ENCODE peak calls at places on chromosomes 5 and 9, in eight cellular contexts. K, P, Z, T, U, S, X and I are unnamed samples.

GRCh38 chr5:1666812-1667588 is 132.6 kb downstream of the MRPL36 start:
- DNase-seq in T (peak; percentile 49), S (peak; percentile 37), U (peak; percentile 76), P (no peak), Z (no peak), X (peak; percentile 97), K (no peak), I (peak; percentile 54)

GRCh38 chr5:147303976-147304375 is 69.2 kb downstream of the STK32A start:
- DNase-seq in P (no peak), T (no peak), X (no peak), S (no peak), U (peak; percentile 33), Z (no peak), K (no peak), I (no peak)

GRCh38 chr5:181170996-181171395 is 23.6 kb downstream of the OR2V2 start:
- DNase-seq in U (no peak), T (no peak), Z (no peak), P (no peak), S (no peak), X (no peak), K (no peak), I (no peak)

GRCh38 chr5:151427258-151427657 is 20.1 kb upstream of the SLC36A1 start:
- DNase-seq in Z (no peak), K (no peak), P (no peak), X (no peak), U (no peak), S (no peak), T (no peak), I (no peak)

GRCh38 chr9:128414461-128414860 is 6.2 kb upstream of the CERCAM start:
- DNase-seq in U (no peak), P (no peak), T (no peak), Z (no peak), S (no peak), K (no peak), X (no peak), I (no peak)

GRCh38 chr9:28661853-28662252 is 1088.6 kb upstream of the C9orf72 start:
- DNase-seq in T (no peak), S (no peak), U (no peak), Z (no peak), X (no peak), K (no peak), P (no peak), I (no peak)

GRCh38 chr9:131676431-131676972 is 63.4 kb downstream of the RAPGEF1 start:
- DNase-seq in X (no peak), S (peak; percentile 54), U (no peak), K (peak; percentile 80), T (no peak), P (no peak), Z (peak; percentile 73), I (no peak)

GRCh38 chr9:124267271-124267807 is 9.6 kb downstream of the NEK6 start:
- DNase-seq in U (no peak), X (no peak), Z (no peak), S (peak; percentile 73), T (peak; percentile 65), P (no peak), K (no peak), I (peak; percentile 70)

GRCh38 chr9:278651-279050 is 64.0 kb downstream of the DOCK8 start:
- DNase-seq in K (no peak), X (no peak), U (no peak), T (no peak), P (no peak), Z (no peak), S (peak; percentile 35), I (no peak)

GRCh38 chr9:91416086-91416712 is 7.4 kb downstream of the NFIL3 start:
- DNase-seq in T (no peak), Z (no peak), U (peak; percentile 32), P (no peak), S (no peak), X (no peak), K (no peak), I (no peak)

GRCh38 chr5:140073296-140073695 is 30.2 kb upstream of the NRG2 start:
- DNase-seq in Z (peak; percentile 35), K (peak; percentile 15), T (no peak), X (no peak), U (no peak), P (no peak), S (no peak), I (no peak)

GRCh38 chr5:135332519-135333150 is 66.4 kb downstream of the MACROH2A1 start:
- DNase-seq in S (no peak), T (no peak), P (no peak), U (peak; percentile 81), K (peak; percentile 52), X (peak; percentile 84), Z (peak; percentile 78), I (no peak)

GRCh38 chr9:16458696-16459420 is 411.6 kb downstream of the BNC2 start:
- DNase-seq in S (no peak), Z (no peak), U (no peak), K (no peak), T (no peak), X (no peak), P (no peak), I (no peak)

GRCh38 chr5:158569534-158569933 is 530.2 kb downstream of the EBF1 start:
- DNase-seq in U (no peak), P (no peak), S (no peak), T (no peak), Z (no peak), X (peak; percentile 62), K (no peak), I (no peak)

GRCh38 chr5:74237746-74238145 is 402.8 kb downstream of the ENC1 start:
- DNase-seq in X (no peak), S (no peak), T (no peak), K (no peak), P (no peak), U (no peak), Z (no peak), I (no peak)

GRCh38 chr5:127870914-127871313 is 167.7 kb downstream of the CCDC192 start:
- DNase-seq in S (peak; percentile 56), U (peak; percentile 16), X (no peak), Z (peak; percentile 59), T (peak; percentile 46), P (no peak), K (no peak), I (peak; percentile 64)

GRCh38 chr9:6007770-6008168 is 7.7 kb downstream of the RANBP6 start:
- DNase-seq in Z (peak; percentile 85), U (peak; percentile 75), T (peak; percentile 91), P (peak; percentile 50), K (peak; percentile 57), S (peak; percentile 86), X (peak; percentile 76), I (peak; percentile 90)

GRCh38 chr5:148623741-148624140 is 30.6 kb downstream of the HTR4 start:
- DNase-seq in T (no peak), U (no peak), P (no peak), S (no peak), K (no peak), X (no peak), Z (no peak), I (no peak)

GRCh38 chr5:157308826-157309465 is 43.0 kb downstream of the CYFIP2 start:
- DNase-seq in K (no peak), X (no peak), Z (no peak), P (no peak), S (no peak), U (no peak), T (no peak), I (no peak)

GRCh38 chr5:61504143-61504542 is 172.1 kb downstream of the ZSWIM6 start:
- DNase-seq in Z (no peak), U (no peak), P (no peak), T (no peak), X (no peak), K (no peak), S (no peak), I (no peak)

GRCh38 chr5:15376803-15377202 is 123.2 kb upstream of the FBXL7 start:
- DNase-seq in Z (no peak), U (no peak), P (no peak), X (no peak), S (no peak), T (no peak), K (no peak), I (no peak)